ENCODE peak calls at places on chromosomes 13 and 19, in six cellular contexts. One of them, this sample, is unnamed.

GRCh38 chr19:460877-461609 is at the start of gene SHC2:
- DNase-seq in foreskin fibroblast: peak; percentile 16
- DNase-seq in fibroblast of the aortic adventitia: no peak
- DNase-seq in psoas muscle: no peak
- DNase-seq in vagina: no peak
- DNase-seq in cardiac muscle cell: no peak
- DNase-seq in this sample: no peak

GRCh38 chr19:6828698-6829633 is 56.5 kb downstream of the VAV1 start:
- DNase-seq in cardiac muscle cell: no peak
- DNase-seq in fibroblast of the aortic adventitia: no peak
- DNase-seq in vagina: no peak
- DNase-seq in psoas muscle: no peak
- DNase-seq in foreskin fibroblast: no peak
- DNase-seq in this sample: no peak

GRCh38 chr13:61414686-61415664 is 674 bp downstream of the PCDH20 start:
- DNase-seq in vagina: no peak
- DNase-seq in fibroblast of the aortic adventitia: no peak
- DNase-seq in cardiac muscle cell: peak; percentile 17
- DNase-seq in psoas muscle: peak; percentile 40
- DNase-seq in foreskin fibroblast: no peak
- DNase-seq in this sample: no peak

GRCh38 chr13:97020194-97020593 is 25.9 kb upstream of the OXGR1 start:
- DNase-seq in vagina: no peak
- DNase-seq in cardiac muscle cell: no peak
- DNase-seq in psoas muscle: no peak
- DNase-seq in foreskin fibroblast: no peak
- DNase-seq in fibroblast of the aortic adventitia: no peak
- DNase-seq in this sample: no peak

GRCh38 chr19:1956143-1956537 is 15.2 kb downstream of the CSNK1G2 start:
- DNase-seq in fibroblast of the aortic adventitia: no peak
- DNase-seq in psoas muscle: no peak
- DNase-seq in cardiac muscle cell: no peak
- DNase-seq in vagina: no peak
- DNase-seq in foreskin fibroblast: no peak
- DNase-seq in this sample: no peak

GRCh38 chr13:24511824-24512207 is 762 bp downstream of the PARP4 start:
- DNase-seq in vagina: no peak
- DNase-seq in foreskin fibroblast: no peak
- DNase-seq in cardiac muscle cell: no peak
- DNase-seq in fibroblast of the aortic adventitia: no peak
- DNase-seq in psoas muscle: no peak
- DNase-seq in this sample: no peak

GRCh38 chr19:44988896-44989563 is 12.2 kb upstream of the RELB start:
- DNase-seq in foreskin fibroblast: peak; percentile 80
- DNase-seq in cardiac muscle cell: peak; percentile 78
- DNase-seq in fibroblast of the aortic adventitia: peak; percentile 64
- DNase-seq in vagina: no peak
- DNase-seq in psoas muscle: peak; percentile 79
- DNase-seq in this sample: peak; percentile 14

GRCh38 chr19:45630463-45630862 is 8.7 kb downstream of the EML2 start:
- DNase-seq in foreskin fibroblast: peak; percentile 95
- DNase-seq in cardiac muscle cell: peak; percentile 84
- DNase-seq in psoas muscle: no peak
- DNase-seq in vagina: no peak
- DNase-seq in fibroblast of the aortic adventitia: peak; percentile 95
- DNase-seq in this sample: no peak

GRCh38 chr19:2982983-2983350 is 5.6 kb downstream of the TLE6 start:
- DNase-seq in foreskin fibroblast: peak; percentile 85
- DNase-seq in vagina: no peak
- DNase-seq in psoas muscle: peak; percentile 92
- DNase-seq in fibroblast of the aortic adventitia: peak; percentile 96
- DNase-seq in cardiac muscle cell: peak; percentile 97
- DNase-seq in this sample: peak; percentile 69

GRCh38 chr19:35879068-35879467 is 10.7 kb downstream of the APLP1 start:
- DNase-seq in foreskin fibroblast: no peak
- DNase-seq in psoas muscle: no peak
- DNase-seq in vagina: no peak
- DNase-seq in cardiac muscle cell: no peak
- DNase-seq in fibroblast of the aortic adventitia: no peak
- DNase-seq in this sample: no peak

GRCh38 chr13:93413972-93414717 is 187.5 kb downstream of the GPC6 start:
- DNase-seq in foreskin fibroblast: no peak
- DNase-seq in fibroblast of the aortic adventitia: peak; percentile 61
- DNase-seq in psoas muscle: no peak
- DNase-seq in cardiac muscle cell: peak; percentile 57
- DNase-seq in vagina: no peak
- DNase-seq in this sample: no peak

GRCh38 chr13:37163626-37164365 is 58.3 kb upstream of the CSNK1A1L start:
- DNase-seq in cardiac muscle cell: no peak
- DNase-seq in psoas muscle: no peak
- DNase-seq in fibroblast of the aortic adventitia: no peak
- DNase-seq in vagina: no peak
- DNase-seq in foreskin fibroblast: peak; percentile 57
- DNase-seq in this sample: peak; percentile 56

GRCh38 chr19:15181394-15181793 is 19.4 kb downstream of the NOTCH3 start:
- DNase-seq in vagina: no peak
- DNase-seq in cardiac muscle cell: no peak
- DNase-seq in foreskin fibroblast: no peak
- DNase-seq in psoas muscle: no peak
- DNase-seq in fibroblast of the aortic adventitia: no peak
- DNase-seq in this sample: no peak

GRCh38 chr13:101035119-101035620 is 360.6 kb upstream of the TMTC4 start:
- DNase-seq in foreskin fibroblast: no peak
- DNase-seq in cardiac muscle cell: no peak
- DNase-seq in fibroblast of the aortic adventitia: no peak
- DNase-seq in psoas muscle: no peak
- DNase-seq in vagina: no peak
- DNase-seq in this sample: no peak

GRCh38 chr19:887072-887471 is 5.9 kb downstream of the MED16 start:
- DNase-seq in vagina: no peak
- DNase-seq in cardiac muscle cell: peak; percentile 58
- DNase-seq in foreskin fibroblast: peak; percentile 89
- DNase-seq in fibroblast of the aortic adventitia: no peak
- DNase-seq in psoas muscle: no peak
- DNase-seq in this sample: peak; percentile 44

GRCh38 chr19:15498156-15498858 is 10.0 kb upstream of the CYP4F22 start:
- DNase-seq in foreskin fibroblast: no peak
- DNase-seq in psoas muscle: no peak
- DNase-seq in cardiac muscle cell: no peak
- DNase-seq in fibroblast of the aortic adventitia: no peak
- DNase-seq in vagina: no peak
- DNase-seq in this sample: no peak

GRCh38 chr19:10478476-10478875 is 24.7 kb downstream of the KEAP1 start:
- DNase-seq in fibroblast of the aortic adventitia: peak; percentile 62
- DNase-seq in vagina: no peak
- DNase-seq in cardiac muscle cell: no peak
- DNase-seq in psoas muscle: no peak
- DNase-seq in foreskin fibroblast: peak; percentile 57
- DNase-seq in this sample: no peak

GRCh38 chr19:10474962-10475451 is 28.1 kb downstream of the KEAP1 start:
- DNase-seq in foreskin fibroblast: no peak
- DNase-seq in psoas muscle: no peak
- DNase-seq in cardiac muscle cell: no peak
- DNase-seq in vagina: no peak
- DNase-seq in fibroblast of the aortic adventitia: no peak
- DNase-seq in this sample: no peak

GRCh38 chr19:10473192-10473591 is 30.0 kb downstream of the KEAP1 start:
- DNase-seq in foreskin fibroblast: no peak
- DNase-seq in fibroblast of the aortic adventitia: peak; percentile 30
- DNase-seq in cardiac muscle cell: peak; percentile 24
- DNase-seq in psoas muscle: no peak
- DNase-seq in vagina: no peak
- DNase-seq in this sample: no peak

GRCh38 chr19:10478903-10479384 is 24.2 kb downstream of the KEAP1 start:
- DNase-seq in foreskin fibroblast: peak; percentile 94
- DNase-seq in psoas muscle: peak; percentile 95
- DNase-seq in fibroblast of the aortic adventitia: peak; percentile 89
- DNase-seq in cardiac muscle cell: peak; percentile 93
- DNase-seq in vagina: no peak
- DNase-seq in this sample: peak; percentile 57
- TF ChIP-seq CTCF in foreskin fibroblast: peak; percentile 24
- TF ChIP-seq CTCF in psoas muscle: peak; percentile 78
- TF ChIP-seq CTCF in fibroblast of the aortic adventitia: peak; percentile 50
- TF ChIP-seq CTCF in cardiac muscle cell: peak; percentile 33
- TF ChIP-seq CTCF in vagina: peak; percentile 74
- TF ChIP-seq CTCF in this sample: peak; percentile 32

DNA sequence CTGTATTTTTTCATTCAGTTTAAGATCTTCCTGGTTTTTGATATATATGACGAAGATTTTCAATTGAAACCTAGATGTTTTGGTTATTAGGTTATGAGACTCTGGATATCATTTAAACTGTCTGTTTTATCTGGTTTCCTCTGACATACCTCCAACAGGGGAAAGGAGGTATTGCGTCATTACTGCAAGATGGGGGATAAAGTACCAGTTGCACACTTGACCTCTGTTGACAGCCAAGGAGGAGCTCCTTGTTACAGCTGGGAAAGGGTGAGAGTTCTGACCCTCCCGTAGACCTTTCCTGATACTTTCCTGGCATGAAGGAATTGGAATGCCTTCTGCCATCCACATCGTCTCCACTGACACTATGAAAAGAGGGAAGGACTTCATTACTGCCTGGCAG is 82.0 kb upstream of the SHISA2 start:
- DNase-seq in foreskin fibroblast: no peak
- DNase-seq in vagina: no peak
- DNase-seq in fibroblast of the aortic adventitia: no peak
- DNase-seq in cardiac muscle cell: peak; percentile 13
- DNase-seq in psoas muscle: no peak
- DNase-seq in this sample: no peak
- TF ChIP-seq CTCF in foreskin fibroblast: no peak
- TF ChIP-seq CTCF in vagina: no peak
- TF ChIP-seq CTCF in fibroblast of the aortic adventitia: no peak
- TF ChIP-seq CTCF in cardiac muscle cell: no peak
- TF ChIP-seq CTCF in psoas muscle: no peak
- TF ChIP-seq CTCF in this sample: no peak

GRCh38 chr19:13032837-13033236 is 37.6 kb downstream of the NFIX start:
- DNase-seq in psoas muscle: no peak
- DNase-seq in vagina: no peak
- DNase-seq in cardiac muscle cell: no peak
- DNase-seq in fibroblast of the aortic adventitia: no peak
- DNase-seq in foreskin fibroblast: no peak
- DNase-seq in this sample: no peak

GRCh38 chr19:13033819-13034611 is 38.7 kb downstream of the NFIX start:
- DNase-seq in cardiac muscle cell: peak; percentile 84
- DNase-seq in foreskin fibroblast: peak; percentile 69
- DNase-seq in psoas muscle: peak; percentile 94
- DNase-seq in vagina: no peak
- DNase-seq in fibroblast of the aortic adventitia: peak; percentile 84
- DNase-seq in this sample: no peak

GRCh38 chr19:13031917-13032623 is 36.8 kb downstream of the NFIX start:
- DNase-seq in foreskin fibroblast: peak; percentile 82
- DNase-seq in vagina: no peak
- DNase-seq in cardiac muscle cell: no peak
- DNase-seq in fibroblast of the aortic adventitia: peak; percentile 62
- DNase-seq in psoas muscle: peak; percentile 77
- DNase-seq in this sample: no peak

GRCh38 chr19:13034636-13035035 is 39.4 kb downstream of the NFIX start:
- DNase-seq in cardiac muscle cell: no peak
- DNase-seq in fibroblast of the aortic adventitia: peak; percentile 39
- DNase-seq in vagina: no peak
- DNase-seq in psoas muscle: no peak
- DNase-seq in foreskin fibroblast: no peak
- DNase-seq in this sample: no peak

GRCh38 chr19:13033244-13033643 is 38.0 kb downstream of the NFIX start:
- DNase-seq in vagina: no peak
- DNase-seq in cardiac muscle cell: no peak
- DNase-seq in fibroblast of the aortic adventitia: no peak
- DNase-seq in foreskin fibroblast: peak; percentile 68
- DNase-seq in psoas muscle: no peak
- DNase-seq in this sample: no peak
- TF ChIP-seq CTCF in vagina: no peak
- TF ChIP-seq CTCF in cardiac muscle cell: peak; percentile 25
- TF ChIP-seq CTCF in fibroblast of the aortic adventitia: peak; percentile 36
- TF ChIP-seq CTCF in foreskin fibroblast: peak; percentile 21
- TF ChIP-seq CTCF in psoas muscle: no peak
- TF ChIP-seq CTCF in this sample: peak; percentile 31

DNA sequence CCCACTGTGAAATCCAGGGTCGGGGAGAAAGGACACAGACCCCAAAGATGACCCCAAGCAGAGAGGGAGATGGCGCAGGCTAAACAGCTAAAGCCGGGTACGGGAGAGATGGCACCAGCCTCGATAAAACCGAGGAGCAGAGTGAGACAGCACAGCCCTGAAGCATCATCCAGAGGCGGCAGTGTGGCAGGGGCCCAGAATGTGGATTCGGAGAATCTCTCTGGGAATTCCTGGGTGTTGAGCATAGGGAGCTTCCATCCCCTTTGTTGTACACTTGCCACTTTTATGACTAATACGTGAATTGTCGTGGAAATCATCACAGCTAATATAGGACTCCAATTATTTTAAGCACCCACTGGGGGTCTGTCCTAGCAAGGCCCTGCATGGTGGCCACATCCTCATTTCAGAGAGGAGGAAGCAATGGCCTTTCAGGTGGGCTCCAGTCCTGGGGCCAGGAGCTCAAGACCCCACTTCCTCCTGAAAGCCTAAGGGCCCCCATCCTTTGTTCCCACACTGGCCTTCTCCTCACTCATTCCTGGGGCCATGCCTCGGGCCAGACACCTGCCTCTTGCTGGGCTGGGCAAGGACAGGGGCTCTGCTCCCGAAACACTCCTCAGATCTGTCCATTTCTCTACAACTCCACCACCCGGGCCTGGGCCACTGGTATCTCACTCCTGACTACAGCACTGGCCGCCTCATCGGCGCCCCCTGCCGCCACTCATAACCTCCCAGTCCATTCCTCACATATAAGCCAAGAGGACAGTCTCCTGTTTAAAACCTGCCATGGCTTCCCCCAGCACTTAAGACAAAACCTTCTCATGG is 29.3 kb upstream of the ATP1A3 start:
- DNase-seq in vagina: no peak
- DNase-seq in foreskin fibroblast: peak; percentile 37
- DNase-seq in psoas muscle: peak; percentile 34
- DNase-seq in fibroblast of the aortic adventitia: no peak
- DNase-seq in cardiac muscle cell: peak; percentile 30
- DNase-seq in this sample: no peak
- TF ChIP-seq CTCF in vagina: no peak
- TF ChIP-seq CTCF in foreskin fibroblast: peak; percentile 42
- TF ChIP-seq CTCF in psoas muscle: no peak
- TF ChIP-seq CTCF in fibroblast of the aortic adventitia: no peak
- TF ChIP-seq CTCF in cardiac muscle cell: peak; percentile 49
- TF ChIP-seq CTCF in this sample: peak; percentile 33

DNA sequence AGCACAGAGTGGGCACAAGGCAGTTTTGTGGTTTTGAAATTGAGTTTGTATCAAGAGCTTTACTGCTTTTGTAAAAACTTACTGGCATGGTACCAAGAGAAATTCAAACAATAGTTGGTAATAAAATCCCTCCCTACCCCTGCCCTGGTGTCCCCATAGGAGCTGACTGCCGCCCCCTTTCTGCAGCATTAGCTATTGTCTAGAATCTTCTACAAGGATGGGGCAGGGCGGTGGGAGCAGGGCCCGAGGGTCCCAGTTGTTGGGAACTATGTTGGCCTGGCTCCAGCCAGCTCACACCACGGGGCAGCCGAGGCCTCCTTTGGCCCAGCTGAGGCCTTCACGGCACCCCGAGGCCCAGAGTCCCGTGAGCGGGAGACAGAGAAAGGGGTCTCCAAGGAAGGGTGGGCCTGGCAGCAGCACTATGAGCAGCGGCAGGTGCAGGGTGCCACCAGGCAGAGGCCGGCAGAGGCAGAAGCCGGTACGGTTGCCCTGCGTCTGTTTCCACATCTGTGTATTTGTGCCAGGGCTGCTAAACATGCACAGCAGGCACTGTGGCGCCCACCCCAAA is 57.9 kb downstream of the KDM4B start:
- DNase-seq in cardiac muscle cell: peak; percentile 15
- DNase-seq in psoas muscle: no peak
- DNase-seq in foreskin fibroblast: peak; percentile 27
- DNase-seq in vagina: no peak
- DNase-seq in fibroblast of the aortic adventitia: peak; percentile 31
- DNase-seq in this sample: no peak
- TF ChIP-seq CTCF in cardiac muscle cell: no peak
- TF ChIP-seq CTCF in psoas muscle: no peak
- TF ChIP-seq CTCF in foreskin fibroblast: no peak
- TF ChIP-seq CTCF in vagina: no peak
- TF ChIP-seq CTCF in fibroblast of the aortic adventitia: peak; percentile 30
- TF ChIP-seq CTCF in this sample: peak; percentile 26